ENCODE peak calls at places on chromosomes 12 and 14, in seven cellular contexts. One of them, this sample, is unnamed.

GRCh38 chr12:121697093-121697698 is 15.4 kb upstream of the TMEM120B start:
- DNase-seq in stomach: no peak
- DNase-seq in Peyer's patch: no peak
- DNase-seq in uterus: no peak
- DNase-seq in breast epithelium: no peak
- DNase-seq in body of pancreas: peak
- DNase-seq in adrenal gland: no peak
- DNase-seq in this sample: no peak

GRCh38 chr12:41537522-41537921 is 349.4 kb downstream of the PDZRN4 start:
- DNase-seq in stomach: no peak
- DNase-seq in Peyer's patch: no peak
- DNase-seq in uterus: no peak
- DNase-seq in breast epithelium: no peak
- DNase-seq in body of pancreas: no peak
- DNase-seq in adrenal gland: no peak
- DNase-seq in this sample: no peak

GRCh38 chr12:52207895-52208294 is 16.1 kb upstream of the KRT80 start:
- DNase-seq in stomach: peak
- DNase-seq in Peyer's patch: no peak
- DNase-seq in uterus: peak
- DNase-seq in breast epithelium: peak
- DNase-seq in body of pancreas: peak
- DNase-seq in adrenal gland: peak
- DNase-seq in this sample: no peak

GRCh38 chr12:93944196-93944595 is 204.2 kb upstream of the PLXNC1 start:
- DNase-seq in stomach: no peak
- DNase-seq in Peyer's patch: no peak
- DNase-seq in uterus: no peak
- DNase-seq in breast epithelium: no peak
- DNase-seq in body of pancreas: no peak
- DNase-seq in adrenal gland: no peak
- DNase-seq in this sample: no peak

GRCh38 chr14:103679351-103679750 is 35.9 kb downstream of the XRCC3 start:
- DNase-seq in stomach: peak
- DNase-seq in Peyer's patch: peak
- DNase-seq in uterus: no peak
- DNase-seq in breast epithelium: no peak
- DNase-seq in body of pancreas: peak
- DNase-seq in adrenal gland: peak
- DNase-seq in this sample: peak

GRCh38 chr14:35335388-35336092 is 43.4 kb downstream of the PSMA6 start:
- DNase-seq in stomach: peak
- DNase-seq in Peyer's patch: peak
- DNase-seq in uterus: peak
- DNase-seq in breast epithelium: no peak
- DNase-seq in body of pancreas: peak
- DNase-seq in adrenal gland: peak
- DNase-seq in this sample: no peak

GRCh38 chr12:49368240-49368600 is 958 bp downstream of the SPATS2 start:
- DNase-seq in stomach: no peak
- DNase-seq in Peyer's patch: no peak
- DNase-seq in uterus: no peak
- DNase-seq in breast epithelium: no peak
- DNase-seq in body of pancreas: no peak
- DNase-seq in adrenal gland: no peak
- DNase-seq in this sample: no peak

GRCh38 chr14:64186231-64187129 is 107.7 kb downstream of the ESR2 start:
- DNase-seq in stomach: peak
- DNase-seq in Peyer's patch: no peak
- DNase-seq in uterus: no peak
- DNase-seq in breast epithelium: no peak
- DNase-seq in body of pancreas: peak
- DNase-seq in adrenal gland: no peak
- DNase-seq in this sample: no peak

GRCh38 chr12:5884285-5884684 is 60.8 kb downstream of the ANO2 start:
- DNase-seq in stomach: no peak
- DNase-seq in Peyer's patch: no peak
- DNase-seq in uterus: no peak
- DNase-seq in breast epithelium: no peak
- DNase-seq in body of pancreas: no peak
- DNase-seq in adrenal gland: no peak
- DNase-seq in this sample: no peak

GRCh38 chr12:52600475-52600874 is 788 bp downstream of the KRT72 start:
- DNase-seq in stomach: no peak
- DNase-seq in Peyer's patch: no peak
- DNase-seq in uterus: no peak
- DNase-seq in breast epithelium: no peak
- DNase-seq in body of pancreas: no peak
- DNase-seq in adrenal gland: no peak
- DNase-seq in this sample: no peak

GRCh38 chr14:61618448-61618847 is 76.9 kb upstream of the HIF1A start:
- DNase-seq in stomach: no peak
- DNase-seq in Peyer's patch: no peak
- DNase-seq in uterus: no peak
- DNase-seq in breast epithelium: no peak
- DNase-seq in body of pancreas: no peak
- DNase-seq in adrenal gland: no peak
- DNase-seq in this sample: no peak

GRCh38 chr14:95256011-95256775 is 63.5 kb downstream of the CLMN start:
- DNase-seq in stomach: no peak
- DNase-seq in Peyer's patch: no peak
- DNase-seq in uterus: no peak
- DNase-seq in breast epithelium: no peak
- DNase-seq in body of pancreas: no peak
- DNase-seq in adrenal gland: peak
- DNase-seq in this sample: no peak

GRCh38 chr12:25558566-25558965 is 5.5 kb upstream of the LMNTD1 start:
- DNase-seq in stomach: no peak
- DNase-seq in Peyer's patch: no peak
- DNase-seq in uterus: no peak
- DNase-seq in breast epithelium: no peak
- DNase-seq in body of pancreas: no peak
- DNase-seq in adrenal gland: no peak
- DNase-seq in this sample: no peak

GRCh38 chr12:65659681-65660080 is 164.6 kb upstream of the HMGA2 start:
- DNase-seq in stomach: no peak
- DNase-seq in Peyer's patch: no peak
- DNase-seq in uterus: no peak
- DNase-seq in breast epithelium: no peak
- DNase-seq in body of pancreas: no peak
- DNase-seq in adrenal gland: no peak
- DNase-seq in this sample: no peak

GRCh38 chr12:60494249-60494648 is 898.4 kb downstream of the SLC16A7 start:
- DNase-seq in stomach: no peak
- DNase-seq in Peyer's patch: no peak
- DNase-seq in uterus: no peak
- DNase-seq in breast epithelium: no peak
- DNase-seq in body of pancreas: no peak
- DNase-seq in adrenal gland: no peak
- DNase-seq in this sample: no peak

GRCh38 chr12:3647504-3647903 is 105.4 kb downstream of the CRACR2A start:
- DNase-seq in stomach: no peak
- DNase-seq in Peyer's patch: no peak
- DNase-seq in uterus: no peak
- DNase-seq in breast epithelium: no peak
- DNase-seq in body of pancreas: no peak
- DNase-seq in adrenal gland: no peak
- DNase-seq in this sample: no peak

GRCh38 chr12:117294206-117294605 is 67.2 kb downstream of the NOS1 start:
- DNase-seq in stomach: no peak
- DNase-seq in Peyer's patch: no peak
- DNase-seq in uterus: no peak
- DNase-seq in breast epithelium: no peak
- DNase-seq in body of pancreas: no peak
- DNase-seq in adrenal gland: no peak
- DNase-seq in this sample: peak

GRCh38 chr14:89794096-89794495 is 160.4 kb downstream of the EFCAB11 start:
- DNase-seq in stomach: no peak
- DNase-seq in Peyer's patch: peak
- DNase-seq in uterus: no peak
- DNase-seq in breast epithelium: no peak
- DNase-seq in body of pancreas: peak
- DNase-seq in adrenal gland: peak
- DNase-seq in this sample: no peak

GRCh38 chr12:65524666-65525065 is 246.2 kb downstream of the MSRB3 start:
- DNase-seq in stomach: no peak
- DNase-seq in Peyer's patch: no peak
- DNase-seq in uterus: no peak
- DNase-seq in breast epithelium: no peak
- DNase-seq in body of pancreas: no peak
- DNase-seq in adrenal gland: no peak
- DNase-seq in this sample: no peak

GRCh38 chr12:110277705-110278104 is 3.3 kb upstream of the ATP2A2 start:
- DNase-seq in stomach: no peak
- DNase-seq in Peyer's patch: no peak
- DNase-seq in uterus: no peak
- DNase-seq in breast epithelium: no peak
- DNase-seq in body of pancreas: no peak
- DNase-seq in adrenal gland: no peak
- DNase-seq in this sample: no peak

GRCh38 chr12:70154087-70154486 is 89.1 kb upstream of the CNOT2 start:
- DNase-seq in stomach: no peak
- DNase-seq in Peyer's patch: no peak
- DNase-seq in uterus: no peak
- DNase-seq in breast epithelium: no peak
- DNase-seq in body of pancreas: no peak
- DNase-seq in adrenal gland: no peak
- DNase-seq in this sample: no peak

GRCh38 chr12:106672308-106673085 is 89.7 kb downstream of the RFX4 start:
- DNase-seq in stomach: no peak
- DNase-seq in Peyer's patch: no peak
- DNase-seq in uterus: no peak
- DNase-seq in breast epithelium: no peak
- DNase-seq in body of pancreas: no peak
- DNase-seq in adrenal gland: no peak
- DNase-seq in this sample: no peak

GRCh38 chr14:65290830-65291229 is 121.7 kb upstream of the FUT8 start:
- DNase-seq in stomach: no peak
- DNase-seq in Peyer's patch: no peak
- DNase-seq in uterus: no peak
- DNase-seq in breast epithelium: no peak
- DNase-seq in body of pancreas: no peak
- DNase-seq in adrenal gland: no peak
- DNase-seq in this sample: no peak

GRCh38 chr12:127342861-127343260 is 924.1 kb upstream of the TMEM132C start:
- DNase-seq in stomach: no peak
- DNase-seq in Peyer's patch: no peak
- DNase-seq in uterus: no peak
- DNase-seq in breast epithelium: no peak
- DNase-seq in body of pancreas: no peak
- DNase-seq in adrenal gland: no peak
- DNase-seq in this sample: no peak

GRCh38 chr12:64169999-64170398 is 52.1 kb downstream of the KICS2 start:
- DNase-seq in stomach: no peak
- DNase-seq in Peyer's patch: no peak
- DNase-seq in uterus: no peak
- DNase-seq in breast epithelium: no peak
- DNase-seq in body of pancreas: no peak
- DNase-seq in adrenal gland: no peak
- DNase-seq in this sample: no peak

GRCh38 chr12:116718578-116719454 is 19.1 kb downstream of the SPRING1 start:
- DNase-seq in stomach: no peak
- DNase-seq in Peyer's patch: no peak
- DNase-seq in uterus: no peak
- DNase-seq in breast epithelium: no peak
- DNase-seq in body of pancreas: no peak
- DNase-seq in adrenal gland: no peak
- DNase-seq in this sample: no peak

GRCh38 chr14:58738189-58738836 is 100.6 kb downstream of the DACT1 start:
- DNase-seq in stomach: no peak
- DNase-seq in Peyer's patch: no peak
- DNase-seq in uterus: no peak
- DNase-seq in breast epithelium: no peak
- DNase-seq in body of pancreas: no peak
- DNase-seq in adrenal gland: no peak
- DNase-seq in this sample: no peak

GRCh38 chr12:49131973-49132461 is 822 bp upstream of the TUBA1B start:
- DNase-seq in stomach: no peak
- DNase-seq in Peyer's patch: no peak
- DNase-seq in uterus: no peak
- DNase-seq in breast epithelium: no peak
- DNase-seq in body of pancreas: no peak
- DNase-seq in adrenal gland: no peak
- DNase-seq in this sample: no peak

GRCh38 chr12:132153501-132154340 is 9.5 kb downstream of the NOC4L start:
- DNase-seq in stomach: peak
- DNase-seq in Peyer's patch: peak
- DNase-seq in uterus: peak
- DNase-seq in breast epithelium: no peak
- DNase-seq in body of pancreas: peak
- DNase-seq in adrenal gland: peak
- DNase-seq in this sample: peak

GRCh38 chr12:94326727-94327126 is 132.9 kb downstream of the CEP83 start:
- DNase-seq in stomach: no peak
- DNase-seq in Peyer's patch: no peak
- DNase-seq in uterus: no peak
- DNase-seq in breast epithelium: no peak
- DNase-seq in body of pancreas: no peak
- DNase-seq in adrenal gland: no peak
- DNase-seq in this sample: no peak

GRCh38 chr12:16272222-16272621 is 5.3 kb downstream of the SLC15A5 start:
- DNase-seq in stomach: no peak
- DNase-seq in Peyer's patch: no peak
- DNase-seq in uterus: no peak
- DNase-seq in breast epithelium: no peak
- DNase-seq in body of pancreas: no peak
- DNase-seq in adrenal gland: no peak
- DNase-seq in this sample: no peak
- TF ChIP-seq POLR2A in stomach: no peak
- TF ChIP-seq POLR2A in Peyer's patch: no peak
- TF ChIP-seq POLR2A in uterus: no peak
- TF ChIP-seq POLR2A in breast epithelium: no peak
- TF ChIP-seq POLR2A in body of pancreas: no peak
- TF ChIP-seq POLR2A in adrenal gland: no peak
- TF ChIP-seq POLR2A in this sample: no peak

GRCh38 chr12:113465808-113466769 is 5.6 kb downstream of the LHX5 start:
- DNase-seq in stomach: no peak
- DNase-seq in Peyer's patch: no peak
- DNase-seq in uterus: no peak
- DNase-seq in breast epithelium: no peak
- DNase-seq in body of pancreas: no peak
- DNase-seq in adrenal gland: no peak
- DNase-seq in this sample: no peak
- TF ChIP-seq POLR2A in stomach: no peak
- TF ChIP-seq POLR2A in Peyer's patch: no peak
- TF ChIP-seq POLR2A in uterus: no peak
- TF ChIP-seq POLR2A in breast epithelium: no peak
- TF ChIP-seq POLR2A in body of pancreas: no peak
- TF ChIP-seq POLR2A in adrenal gland: no peak
- TF ChIP-seq POLR2A in this sample: no peak

GRCh38 chr12:46608431-46609280 is 217.1 kb downstream of the SLC38A4 start:
- DNase-seq in stomach: no peak
- DNase-seq in Peyer's patch: no peak
- DNase-seq in uterus: no peak
- DNase-seq in breast epithelium: no peak
- DNase-seq in body of pancreas: no peak
- DNase-seq in adrenal gland: no peak
- DNase-seq in this sample: no peak
- TF ChIP-seq POLR2A in stomach: no peak
- TF ChIP-seq POLR2A in Peyer's patch: no peak
- TF ChIP-seq POLR2A in uterus: no peak
- TF ChIP-seq POLR2A in breast epithelium: no peak
- TF ChIP-seq POLR2A in body of pancreas: no peak
- TF ChIP-seq POLR2A in adrenal gland: no peak
- TF ChIP-seq POLR2A in this sample: no peak

GRCh38 chr12:59040651-59041050 is 120.3 kb upstream of the LRIG3 start:
- DNase-seq in stomach: no peak
- DNase-seq in Peyer's patch: no peak
- DNase-seq in uterus: no peak
- DNase-seq in breast epithelium: no peak
- DNase-seq in body of pancreas: no peak
- DNase-seq in adrenal gland: no peak
- DNase-seq in this sample: no peak
- TF ChIP-seq POLR2A in stomach: no peak
- TF ChIP-seq POLR2A in Peyer's patch: no peak
- TF ChIP-seq POLR2A in uterus: no peak
- TF ChIP-seq POLR2A in breast epithelium: no peak
- TF ChIP-seq POLR2A in body of pancreas: no peak
- TF ChIP-seq POLR2A in adrenal gland: no peak
- TF ChIP-seq POLR2A in this sample: no peak

This sample was measured in upper lobe of left lung.